ENCODE peak calls at places on chromosome 20, in eight cellular contexts. P, U, Y, C, J, I, S and V are unnamed samples.
A peak's percentile ranks its signal among the peaks of the same experiment; 100 is the strongest.

GRCh38 chr20:36645998-36646397 is at the start of gene SLA2:
- DNase-seq in Y (no peak), I (no peak), S (no peak), P (no peak), C (no peak), U (no peak), J (peak; percentile 32), V (no peak)

GRCh38 chr20:40961686-40962640 is 66.7 kb upstream of the TOP1 start:
- DNase-seq in P (peak; percentile 26), C (no peak), S (no peak), J (no peak), I (peak; percentile 87), U (no peak), Y (peak; percentile 19), V (no peak)

GRCh38 chr20:43751167-43752050 is 24.6 kb upstream of the GTSF1L start:
- DNase-seq in P (peak; percentile 93), S (no peak), C (no peak), U (no peak), I (peak; percentile 90), J (no peak), Y (no peak), V (no peak)

GRCh38 chr20:17343631-17344447 is 117.0 kb downstream of the PCSK2 start:
- DNase-seq in U (no peak), C (no peak), P (peak; percentile 2), Y (no peak), J (no peak), S (no peak), I (no peak), V (no peak)

GRCh38 chr20:64223526-64224067 is 32.0 kb upstream of the PCMTD2 start:
- DNase-seq in U (no peak), Y (peak; percentile 90), J (no peak), S (peak; percentile 88), C (peak; percentile 13), I (no peak), P (peak; percentile 31), V (no peak)

GRCh38 chr20:18466574-18466893 is 296 bp downstream of the DZANK1 start:
- DNase-seq in P (no peak), J (no peak), Y (no peak), I (no peak), U (peak; percentile 87), S (no peak), C (no peak), V (no peak)

GRCh38 chr20:37297066-37297736 is 7.7 kb downstream of the MANBAL start:
- DNase-seq in Y (no peak), C (no peak), J (no peak), S (no peak), U (no peak), I (peak; percentile 57), P (peak; percentile 54), V (no peak)

GRCh38 chr20:48760403-48760889 is 67.4 kb downstream of the PREX1 start:
- DNase-seq in C (peak; percentile 84), I (peak; percentile 27), S (no peak), J (no peak), U (no peak), Y (no peak), P (no peak), V (peak; percentile 83)

GRCh38 chr20:41063442-41063841 is 34.8 kb downstream of the TOP1 start:
- DNase-seq in P (no peak), J (no peak), C (no peak), Y (no peak), S (no peak), U (no peak), I (no peak), V (no peak)

GRCh38 chr20:401682-402495 is 6.2 kb upstream of the RBCK1 start:
- DNase-seq in S (no peak), J (peak; percentile 58), C (no peak), Y (no peak), P (peak; percentile 83), I (peak; percentile 100), U (no peak), V (no peak)

GRCh38 chr20:7950387-7950786 is 10.1 kb upstream of the HAO1 start:
- DNase-seq in J (no peak), U (no peak), I (no peak), P (no peak), S (no peak), C (no peak), Y (no peak), V (no peak)
- H3K9ac ChIP-seq in J (no peak overlapping the region), U (no peak overlapping the region), I (no peak overlapping the region), P (no peak overlapping the region), S (no peak overlapping the region), C (no peak overlapping the region), Y (no peak overlapping the region), V (no peak overlapping the region)

GRCh38 chr20:58895099-58895795 is 42.7 kb downstream of the GNAS start:
- DNase-seq in C (no peak), P (no peak), Y (no peak), S (no peak), J (no peak), I (no peak), U (no peak), V (no peak)
- H3K4me1 ChIP-seq in C (peaks cover 53% of the 10 kb centered on the region), P (peaks cover 22% of the 10 kb centered on the region), Y (peaks cover 17% of the 10 kb centered on the region), S (peaks cover 33% of the 10 kb centered on the region), J (peaks cover 14% of the 10 kb centered on the region), I (peaks cover 28% of the 10 kb centered on the region), U (peaks cover 38% of the 10 kb centered on the region), V (peaks cover 21% of the 10 kb centered on the region)

GRCh38 chr20:3901028-3901746 is 12.0 kb downstream of the PANK2 start:
- DNase-seq in C (no peak), J (no peak), P (peak; percentile 54), Y (no peak), U (no peak), I (no peak), S (no peak), V (no peak)

GRCh38 chr20:3902041-3902440 is 12.9 kb downstream of the PANK2 start:
- DNase-seq in I (no peak), S (no peak), U (no peak), J (no peak), C (no peak), Y (no peak), P (no peak), V (no peak)

GRCh38 chr20:3902446-3902845 is 13.3 kb downstream of the PANK2 start:
- DNase-seq in I (no peak), U (no peak), C (no peak), S (no peak), P (no peak), Y (no peak), J (no peak), V (no peak)

GRCh38 chr20:3904857-3905256 is 15.7 kb downstream of the PANK2 start:
- DNase-seq in J (no peak), I (no peak), Y (no peak), C (no peak), P (no peak), U (no peak), S (no peak), V (no peak)

DNA sequence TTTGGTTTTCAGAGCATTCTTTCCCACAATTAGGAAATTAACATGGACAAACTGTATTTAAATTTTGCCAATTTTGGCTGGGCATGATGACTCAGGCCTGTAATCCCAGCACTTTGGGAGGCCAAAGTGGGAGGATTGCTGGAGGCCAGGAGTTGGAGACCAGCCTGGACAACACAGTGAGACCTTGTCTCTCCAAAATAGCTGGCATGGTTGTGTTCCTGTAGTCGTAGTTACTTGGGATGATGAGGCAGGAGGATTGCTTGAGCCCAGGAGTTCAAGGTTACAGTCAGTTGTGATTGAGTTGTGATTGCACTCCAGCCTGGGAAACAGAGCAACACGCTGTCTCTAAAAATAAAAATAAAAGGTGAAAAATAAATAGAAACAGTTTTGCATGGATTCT is 15.0 kb downstream of the PANK2 start:
- DNase-seq in C (no peak), Y (no peak), P (no peak), J (no peak), S (no peak), U (no peak), I (no peak), V (no peak)
- H3K27ac ChIP-seq in C (no peak overlapping the region), Y (no peak overlapping the region), P (no peak overlapping the region), J (no peak overlapping the region), S (no peak overlapping the region), U (no peak overlapping the region), I (no peak overlapping the region), V (no peak overlapping the region)

DNA sequence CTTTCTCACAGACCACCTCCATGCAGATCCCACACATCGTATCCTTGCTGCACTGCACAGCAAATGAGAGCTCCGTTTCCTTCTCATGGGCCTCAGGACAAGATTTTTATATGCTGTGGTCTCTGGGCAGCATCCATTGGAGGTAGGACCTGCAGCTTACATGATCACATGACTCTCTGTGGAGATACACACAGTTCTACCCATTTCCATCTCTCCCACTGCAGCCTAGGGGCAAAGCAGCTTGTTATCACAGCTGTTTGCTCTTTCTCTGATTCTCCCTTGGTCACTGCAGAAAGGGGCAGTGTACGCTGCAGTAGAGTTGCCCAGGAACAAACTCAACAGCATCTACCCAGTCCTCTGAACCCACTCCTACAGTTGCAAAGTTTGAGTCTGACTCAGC is 48.9 kb downstream of the ZNF334 start:
- DNase-seq in I (no peak), J (no peak), P (no peak), S (no peak), C (no peak), Y (no peak), U (peak; percentile 14), V (no peak)
- H3K9ac ChIP-seq in I (no peak overlapping the region), J (no peak overlapping the region), P (no peak overlapping the region), S (no peak overlapping the region), C (no peak overlapping the region), Y (no peak overlapping the region), U (no peak overlapping the region), V (no peak overlapping the region)

GRCh38 chr20:31718952-31719643 is 3.6 kb downstream of the BCL2L1 start:
- DNase-seq in S (no peak), U (no peak), I (peak; percentile 85), P (no peak), C (no peak), J (peak; percentile 54), Y (no peak), V (no peak)

GRCh38 chr20:31717478-31717946 is 5.2 kb downstream of the BCL2L1 start:
- DNase-seq in P (no peak), S (no peak), I (no peak), J (no peak), U (no peak), C (no peak), Y (no peak), V (no peak)

GRCh38 chr20:31720486-31721407 is 1.9 kb downstream of the BCL2L1 start:
- DNase-seq in Y (no peak), C (peak; percentile 32), U (no peak), J (peak; percentile 64), S (no peak), P (no peak), I (no peak), V (no peak)

GRCh38 chr20:31721408-31722332 is 998 bp downstream of the BCL2L1 start:
- DNase-seq in U (no peak), S (no peak), P (no peak), C (peak; percentile 31), I (no peak), Y (peak; percentile 44), J (peak; percentile 56), V (no peak)

DNA sequence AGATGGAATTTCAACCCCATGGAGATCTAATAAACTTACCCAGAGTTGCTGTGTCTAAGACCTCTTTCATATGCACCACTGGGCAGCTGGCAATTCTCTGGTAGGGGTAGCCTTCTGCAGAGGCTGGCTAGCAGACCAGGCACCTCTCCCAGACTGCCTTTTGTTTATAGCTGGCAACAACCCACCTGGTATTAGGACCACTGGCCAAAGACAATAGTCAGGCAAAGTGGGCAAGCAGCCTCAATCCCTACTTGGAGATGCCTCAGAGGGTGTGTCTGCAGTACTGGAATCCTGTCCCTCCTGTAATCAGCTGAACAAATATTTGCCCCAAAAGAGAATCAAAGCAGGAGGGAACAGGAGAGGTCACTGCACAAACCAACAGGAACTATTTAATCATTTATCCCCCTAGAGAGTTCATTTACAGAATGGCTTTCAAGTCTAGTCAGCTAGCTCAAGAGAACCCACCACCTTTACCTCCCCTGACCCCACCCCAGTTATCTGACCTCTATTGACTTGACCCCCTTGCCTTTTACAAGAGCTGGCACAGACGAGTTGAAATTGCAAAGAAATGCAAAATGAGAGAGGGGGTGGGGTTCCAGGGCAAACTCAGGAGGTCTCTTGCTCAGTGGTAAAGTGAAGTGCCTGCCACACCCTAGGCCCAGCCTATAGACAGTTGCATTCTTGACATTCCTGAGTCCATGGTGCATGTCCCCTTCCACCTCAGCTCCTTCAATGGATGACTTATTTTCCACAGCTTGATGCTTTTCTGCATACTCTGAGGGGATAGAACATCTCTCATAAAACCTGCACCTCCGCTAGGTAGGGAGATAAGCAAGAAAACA is 2.8 kb downstream of the BCL2L1 start:
- DNase-seq in P (no peak), C (no peak), S (no peak), Y (peak; percentile 58), J (peak; percentile 48), U (no peak), I (no peak), V (no peak)
- H3K4me1 ChIP-seq in P (peaks cover 39% of the 10 kb centered on the region), C (peaks cover 44% of the 10 kb centered on the region), S (peaks cover 17% of the 10 kb centered on the region), Y (peaks cover 15% of the 10 kb centered on the region), J (peaks cover 32% of the 10 kb centered on the region), U (peaks cover 34% of the 10 kb centered on the region), I (peaks cover 42% of the 10 kb centered on the region), V (peaks cover 36% of the 10 kb centered on the region)